ENCODE peak calls at places on chromosomes 11 and 22, in nine cellular contexts. F is Peyer's patch, U is heart left ventricle, K is transverse colon, P is lower leg skin, G is HCT116, C is tibial nerve, S is uterus, D is body of pancreas. H is an unnamed sample.

GRCh38 chr11:721913-722811 is 16.1 kb downstream of the EPS8L2 start:
- DNase-seq in P (no peak), S (no peak), U (no peak), G (no peak), K (peak; percentile 61), C (no peak), D (no peak), F (peak; percentile 72), H (no peak)

GRCh38 chr11:8040921-8041285 is 40.1 kb upstream of the TUB start:
- DNase-seq in K (no peak), U (no peak), G (no peak), C (no peak), P (peak; percentile 39), S (no peak), D (no peak), F (no peak), H (no peak)

GRCh38 chr11:1224491-1225385 is 1.9 kb downstream of the MUC5B start:
- DNase-seq in F (peak; percentile 50), S (no peak), K (peak; percentile 81), P (peak; percentile 84), D (no peak), G (no peak), C (no peak), U (no peak), H (no peak)

GRCh38 chr11:106395716-106396349 is 318.4 kb downstream of the AASDHPPT start:
- DNase-seq in K (no peak), P (no peak), U (no peak), F (no peak), S (no peak), D (no peak), G (peak; percentile 28), C (no peak), H (no peak)

GRCh38 chr11:3835752-3836151 is 5.0 kb downstream of the RHOG start:
- DNase-seq in C (no peak), S (no peak), D (no peak), U (peak; percentile 51), K (no peak), P (no peak), F (no peak), G (no peak), H (no peak)

GRCh38 chr11:44797886-44798683 is 71.3 kb downstream of the TSPAN18 start:
- DNase-seq in C (no peak), D (no peak), G (no peak), S (no peak), P (no peak), K (no peak), F (peak; percentile 27), U (no peak), H (no peak)

GRCh38 chr11:8928981-8929615 is 3.6 kb downstream of the C11orf16 start:
- DNase-seq in K (no peak), C (no peak), U (no peak), D (no peak), G (no peak), P (no peak), S (no peak), F (no peak), H (no peak)

GRCh38 chr11:44611687-44612437 is 46.4 kb downstream of the CD82 start:
- DNase-seq in G (no peak), U (peak; percentile 46), D (no peak), S (no peak), K (peak; percentile 26), C (no peak), P (no peak), F (no peak), H (no peak)

GRCh38 chr22:18978506-18978905 is 42.4 kb upstream of the PRODH start:
- DNase-seq in U (no peak), C (no peak), D (no peak), F (peak; percentile 33), G (no peak), K (no peak), P (no peak), S (no peak), H (no peak)

GRCh38 chr22:36385491-36386350 is 2.0 kb downstream of the MYH9 start:
- DNase-seq in C (no peak), F (peak; percentile 66), S (peak; percentile 74), U (no peak), G (no peak), K (peak; percentile 61), D (peak; percentile 94), P (no peak), H (no peak)

GRCh38 chr11:10114593-10115404 is 179.2 kb downstream of the SBF2 start:
- DNase-seq in D (no peak), G (no peak), P (no peak), U (no peak), K (no peak), C (no peak), S (no peak), F (no peak), H (no peak)

GRCh38 chr11:90294526-90294925 is 71.7 kb upstream of the CHORDC1 start:
- DNase-seq in G (no peak), F (no peak), D (no peak), C (no peak), S (no peak), U (no peak), P (no peak), K (no peak), H (no peak)

GRCh38 chr11:8098879-8099278 is 17.9 kb downstream of the TUB start:
- DNase-seq in G (no peak), C (no peak), U (no peak), K (no peak), S (no peak), D (peak; percentile 10), F (no peak), P (no peak), H (no peak)

GRCh38 chr11:62004473-62004872 is 37.0 kb upstream of the FTH1 start:
- DNase-seq in K (peak; percentile 33), G (no peak), F (no peak), D (no peak), C (no peak), U (no peak), P (peak; percentile 75), S (no peak), H (no peak)

GRCh38 chr22:25744694-25745093 is 2.7 kb downstream of the MYO18B start:
- DNase-seq in D (no peak), U (no peak), C (no peak), P (no peak), K (no peak), G (no peak), S (no peak), F (no peak), H (no peak)

GRCh38 chr11:47152126-47152952 is 24.3 kb downstream of the ARFGAP2 start:
- DNase-seq in P (no peak), F (no peak), U (no peak), D (no peak), S (no peak), C (no peak), K (no peak), G (no peak), H (no peak)

DNA sequence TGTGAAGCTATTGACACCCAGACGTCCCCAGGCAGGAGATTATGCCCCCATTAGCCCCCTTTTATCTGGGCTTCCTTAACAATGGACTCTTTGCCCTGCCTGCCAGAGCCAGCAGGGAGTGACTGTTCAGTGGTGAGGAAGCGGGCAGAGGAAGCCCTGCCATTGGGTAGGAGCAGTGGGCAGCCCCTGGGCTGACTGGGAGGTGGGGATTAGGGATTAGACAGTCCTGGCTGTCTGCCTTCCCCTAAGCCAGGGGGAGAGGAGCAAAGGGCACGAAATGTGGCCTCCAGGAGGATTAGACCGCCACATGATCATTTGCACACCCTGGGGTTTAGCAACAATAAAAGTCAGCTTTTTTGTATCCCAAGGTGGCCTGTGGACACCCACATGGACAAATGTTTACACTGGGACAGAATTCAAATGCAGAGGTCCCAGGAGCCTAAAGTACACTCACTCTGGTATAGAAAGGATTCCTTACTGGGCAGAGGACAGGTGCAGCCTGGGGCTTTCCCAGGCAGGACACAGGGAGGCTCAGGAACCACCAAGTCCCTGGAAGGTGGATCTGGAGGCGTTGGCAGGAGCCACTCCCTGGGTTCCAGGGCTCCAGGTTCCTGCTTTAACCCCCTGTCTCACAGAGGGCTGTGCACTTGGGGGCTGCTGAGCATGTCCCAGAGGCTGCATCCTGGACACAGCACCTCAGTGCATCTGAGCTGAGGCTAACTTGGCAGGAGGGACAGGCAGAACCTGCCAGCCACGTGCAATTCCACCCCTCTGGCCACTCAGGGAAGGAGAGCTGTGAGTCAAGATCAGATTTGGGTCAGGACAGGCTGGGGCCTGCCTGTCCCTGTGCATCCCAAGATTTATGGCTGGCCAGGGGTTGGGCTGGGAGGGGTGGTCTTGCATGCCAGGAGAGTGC is 2.1 kb downstream of the PNPLA3 start:
- DNase-seq in P (no peak), F (peak; percentile 62), U (no peak), G (no peak), S (no peak), C (no peak), K (no peak), D (no peak), H (peak; percentile 55)
- TF ChIP-seq POLR2A in P (no peak), F (no peak), U (no peak), G (no peak), S (no peak), C (no peak), K (no peak), D (no peak), H (no peak)

DNA sequence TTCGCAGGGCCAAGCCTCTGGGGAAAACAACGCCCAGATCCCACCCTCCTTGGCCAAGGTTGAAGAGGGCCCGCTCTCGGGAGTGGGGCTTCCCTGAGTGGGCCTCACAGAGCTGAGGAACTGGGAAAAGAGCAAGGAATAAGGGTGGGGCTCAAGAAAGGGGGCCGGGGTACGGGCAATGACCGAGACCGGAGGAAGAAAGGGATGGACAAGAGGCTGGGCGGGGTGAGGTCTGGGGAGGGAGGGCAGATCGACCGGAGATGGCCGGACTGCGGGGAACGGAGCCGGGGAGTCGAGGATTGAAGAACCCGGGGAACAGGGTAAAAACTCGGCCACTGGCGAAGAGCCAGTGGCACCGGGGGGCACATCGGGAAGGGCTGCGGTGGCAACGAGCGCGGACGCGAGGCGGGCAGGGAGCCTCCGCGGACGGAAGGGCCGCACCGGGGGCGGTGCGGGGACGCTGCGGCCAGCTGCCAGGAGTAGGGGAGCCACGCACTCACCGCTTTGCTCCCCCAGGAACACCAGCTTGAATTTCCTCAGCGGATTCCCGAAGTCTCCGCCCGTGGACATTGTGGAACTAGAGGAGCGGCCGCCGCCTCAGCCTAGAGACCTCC is 701 bp downstream of the RAB6A start:
- DNase-seq in C (no peak), U (peak; percentile 64), S (peak; percentile 47), G (no peak), P (peak; percentile 92), K (peak; percentile 46), D (peak; percentile 47), F (peak; percentile 72), H (no peak)
- TF ChIP-seq POLR2A in C (no peak), U (no peak), S (no peak), G (no peak), P (no peak), K (no peak), D (no peak), F (no peak), H (peak; percentile 17)

GRCh38 chr22:49827853-49828598 is at the start of gene BRD1:
- DNase-seq in G (no peak), C (no peak), P (no peak), U (peak; percentile 76), F (peak; percentile 77), K (peak; percentile 71), S (no peak), D (peak; percentile 62), H (no peak)
- TF ChIP-seq POLR2A in G (peak; percentile 53), C (peak; percentile 21), P (no peak), U (no peak), F (peak; percentile 41), K (no peak), S (no peak), D (no peak), H (peak; percentile 68)

GRCh38 chr11:2402106-2402505 is 1.6 kb downstream of the TSSC4 start:
- DNase-seq in D (no peak), K (no peak), S (no peak), F (no peak), P (no peak), U (no peak), C (no peak), G (no peak), H (no peak)
- TF ChIP-seq POLR2A in D (no peak), K (no peak), S (no peak), F (no peak), P (no peak), U (no peak), C (no peak), G (no peak), H (no peak)

H was measured in H54.